ENCODE peak calls at places on chromosome 19, in five cellular contexts. T, E, A, R and Z are unnamed samples.
A peak's percentile ranks its signal among the peaks of the same experiment; 100 is the strongest.

GRCh38 chr19:14440049-14440448 is 6.9 kb downstream of the PKN1 start:
- DNase-seq in T (peak; percentile 79), E (no peak), A (no peak), R (peak; percentile 61), Z (peak; percentile 93)

GRCh38 chr19:56136362-56136761 is 4.7 kb upstream of the ZNF444 start:
- DNase-seq in T (no peak), E (no peak), A (no peak), R (no peak), Z (no peak)

GRCh38 chr19:45250832-45251451 is at the start of gene MARK4:
- DNase-seq in T (peak; percentile 62), E (peak; percentile 23), A (peak; percentile 17), R (peak; percentile 59), Z (no peak)

GRCh38 chr19:44891016-44891882 is at the start of gene TOMM40:
- DNase-seq in T (no peak), E (peak; percentile 22), A (peak; percentile 100), R (no peak), Z (peak; percentile 100)

GRCh38 chr19:32653626-32653968 is 21.4 kb downstream of the ANKRD27 start:
- DNase-seq in T (no peak), E (no peak), A (no peak), R (no peak), Z (no peak)

GRCh38 chr19:13398780-13399726 is 107.2 kb downstream of the CACNA1A start:
- DNase-seq in T (no peak), E (no peak), A (peak; percentile 74), R (no peak), Z (no peak)

GRCh38 chr19:45187421-45188100 is 9.0 kb downstream of the BLOC1S3 start:
- DNase-seq in T (no peak), E (no peak), A (no peak), R (no peak), Z (no peak)

GRCh38 chr19:30224689-30225606 is 147.2 kb upstream of the ZNF536 start:
- DNase-seq in T (no peak), E (no peak), A (no peak), R (no peak), Z (no peak)

GRCh38 chr19:35208121-35208520 is 20.4 kb downstream of the FAM187B start:
- DNase-seq in T (no peak), E (no peak), A (no peak), R (no peak), Z (no peak)

GRCh38 chr19:32181356-32181920 is 164.0 kb upstream of the ZNF507 start:
- DNase-seq in T (no peak), E (no peak), A (no peak), R (no peak), Z (no peak)

GRCh38 chr19:35295792-35296462 is 4.0 kb downstream of the MAG start:
- DNase-seq in T (peak; percentile 44), E (no peak), A (no peak), R (no peak), Z (no peak)

GRCh38 chr19:48481846-48482639 is 12.9 kb downstream of the CYTH2 start:
- DNase-seq in T (no peak), E (no peak), A (no peak), R (no peak), Z (no peak)

DNA sequence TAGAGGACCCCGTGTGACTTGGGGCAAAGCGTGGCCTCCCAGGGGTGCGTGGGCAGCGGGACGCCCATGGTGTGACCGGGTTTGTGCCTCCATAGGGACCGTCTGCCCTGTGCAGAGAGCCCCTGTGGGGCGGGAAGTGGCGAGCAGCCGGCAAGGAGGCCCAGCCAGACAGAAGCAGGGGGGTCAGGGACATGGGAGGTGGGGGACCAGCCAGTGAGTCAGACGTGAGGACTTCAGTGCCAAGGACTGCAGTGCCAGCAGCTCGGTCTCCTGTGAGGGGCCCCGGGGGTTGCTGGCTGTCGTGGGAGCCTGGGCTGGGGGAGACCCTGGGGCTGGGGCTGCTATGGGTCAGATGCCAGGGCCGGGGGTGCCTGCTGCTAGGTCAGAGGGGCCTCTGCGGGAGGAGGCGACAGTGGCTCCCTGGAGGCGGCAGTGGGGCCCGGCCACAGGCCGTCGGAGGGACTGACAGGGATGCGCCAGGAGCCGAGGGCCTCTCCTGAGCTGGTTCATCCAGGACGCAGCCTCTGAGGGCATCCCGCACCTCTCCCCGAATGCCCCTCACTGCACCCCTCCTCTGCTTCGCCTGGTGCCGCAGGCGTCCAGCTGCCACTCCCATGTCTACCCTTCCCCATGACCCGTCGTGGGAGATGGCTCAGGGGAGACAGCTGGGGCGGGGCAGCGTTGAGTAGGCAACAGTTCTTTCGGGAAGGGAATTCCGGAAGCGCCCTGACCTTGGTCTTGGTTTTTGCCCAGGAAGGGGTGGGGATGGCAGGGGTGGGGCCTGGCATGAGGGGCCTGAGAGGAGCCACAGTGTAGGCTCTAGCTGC is 80.0 kb downstream of the KDM4B start:
- DNase-seq in T (no peak), E (no peak), A (peak; percentile 58), R (no peak), Z (peak; percentile 44)
- TF ChIP-seq CTCF in T (no peak), E (no peak), A (no peak), R (no peak), Z (no peak)

GRCh38 chr19:10289167-10289835 is 451 bp upstream of the ICAM5 start:
- DNase-seq in T (peak; percentile 61), E (no peak), A (no peak), R (no peak), Z (no peak)
- TF ChIP-seq CTCF in T (no peak), E (no peak), A (no peak), R (no peak), Z (no peak)

GRCh38 chr19:36488816-36489138 is 584 bp downstream of the ZNF566 start:
- DNase-seq in T (no peak), E (no peak), A (peak; percentile 3), R (no peak), Z (no peak)
- TF ChIP-seq CTCF in T (no peak), E (peak; percentile 8), A (no peak), R (no peak), Z (no peak)

GRCh38 chr19:617551-618246 is 15.6 kb downstream of the POLRMT start:
- DNase-seq in T (no peak), E (no peak), A (no peak), R (no peak), Z (peak; percentile 44)

GRCh38 chr19:616276-616675 is 17.1 kb downstream of the POLRMT start:
- DNase-seq in T (no peak), E (no peak), A (no peak), R (no peak), Z (no peak)

GRCh38 chr19:616732-617526 is 16.4 kb downstream of the POLRMT start:
- DNase-seq in T (no peak), E (no peak), A (no peak), R (no peak), Z (no peak)

GRCh38 chr19:613732-614567 is 19.4 kb downstream of the POLRMT start:
- DNase-seq in T (no peak), E (no peak), A (no peak), R (no peak), Z (peak; percentile 45)

DNA sequence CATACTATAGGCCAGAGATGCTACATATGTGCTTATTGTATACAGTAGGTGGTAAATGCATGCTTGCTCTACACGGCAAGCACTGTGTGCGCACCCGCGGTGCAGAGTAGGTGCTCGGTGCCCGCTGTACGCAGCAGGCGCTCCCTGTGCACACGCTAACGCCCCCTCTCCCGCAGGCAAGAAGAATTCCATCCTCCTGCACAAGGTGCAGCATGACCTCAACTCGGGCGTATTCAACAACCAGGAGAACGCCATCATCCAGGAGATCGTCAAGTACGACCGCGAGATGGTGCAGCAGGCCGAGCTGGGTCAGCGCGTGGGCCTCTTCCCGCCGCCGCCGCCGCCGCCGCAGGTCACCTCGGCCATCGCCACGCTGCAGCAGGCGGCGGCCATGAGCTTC is 17.7 kb downstream of the POLRMT start:
- DNase-seq in T (no peak), E (no peak), A (no peak), R (no peak), Z (no peak)
- TF ChIP-seq CTCF in T (no peak), E (no peak), A (no peak), R (no peak), Z (no peak)

GRCh38 chr19:51903192-51903591 is 1.6 kb downstream of the ZNF649 start:
- DNase-seq in T (no peak), E (no peak), A (no peak), R (no peak), Z (no peak)

GRCh38 chr19:51901860-51902259 is 3.0 kb downstream of the ZNF649 start:
- DNase-seq in T (no peak), E (no peak), A (no peak), R (no peak), Z (no peak)

GRCh38 chr19:51904331-51905165 is at the start of gene ZNF649:
- DNase-seq in T (peak; percentile 83), E (peak; percentile 74), A (peak; percentile 81), R (peak; percentile 85), Z (peak; percentile 76)
- TF ChIP-seq CTCF in T (no peak), E (no peak), A (peak; percentile 21), R (no peak), Z (no peak)

DNA sequence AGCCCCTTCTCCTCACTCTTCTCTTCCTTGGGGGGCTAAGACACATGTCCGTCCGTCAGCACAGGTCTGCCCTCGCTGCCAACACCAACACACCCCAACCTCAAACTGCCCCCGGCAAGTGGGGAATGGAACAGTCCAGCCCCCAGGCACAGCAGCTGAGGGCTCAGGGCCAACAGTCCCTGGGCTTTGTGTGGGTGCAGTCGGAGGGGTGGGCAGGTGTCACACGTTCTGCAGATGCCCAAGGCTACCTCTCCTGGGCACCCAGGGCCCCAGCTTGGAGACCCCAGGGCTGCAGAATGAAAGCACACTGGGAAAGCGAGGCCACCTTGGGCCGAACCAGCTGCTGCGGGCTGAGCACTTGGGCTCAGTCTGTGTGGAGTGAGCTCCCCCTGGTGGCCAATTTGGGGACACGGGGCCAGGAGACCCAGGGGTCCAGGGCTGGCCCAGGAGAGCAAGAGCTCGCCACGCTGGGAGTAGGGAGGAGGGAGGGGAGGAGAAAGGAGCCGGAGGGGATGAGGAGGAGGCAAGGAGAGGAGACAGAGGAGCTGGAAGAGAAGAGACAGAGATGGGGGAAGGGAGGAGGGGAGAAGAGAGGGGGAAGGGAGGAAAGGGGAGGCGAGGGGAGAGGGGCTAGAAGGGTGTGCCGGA is 14.0 kb upstream of the ATP8B3 start:
- DNase-seq in T (peak; percentile 82), E (peak; percentile 86), A (peak; percentile 44), R (peak; percentile 65), Z (peak; percentile 71)
- TF ChIP-seq CTCF in T (peak; percentile 86), E (peak; percentile 92), A (peak; percentile 94), R (peak; percentile 86), Z (peak; percentile 83)

GRCh38 chr19:4206818-4207484 is 22.4 kb upstream of the EBI3 start:
- DNase-seq in T (no peak), E (no peak), A (no peak), R (no peak), Z (no peak)
- TF ChIP-seq CTCF in T (no peak), E (no peak), A (peak; percentile 55), R (no peak), Z (no peak)

DNA sequence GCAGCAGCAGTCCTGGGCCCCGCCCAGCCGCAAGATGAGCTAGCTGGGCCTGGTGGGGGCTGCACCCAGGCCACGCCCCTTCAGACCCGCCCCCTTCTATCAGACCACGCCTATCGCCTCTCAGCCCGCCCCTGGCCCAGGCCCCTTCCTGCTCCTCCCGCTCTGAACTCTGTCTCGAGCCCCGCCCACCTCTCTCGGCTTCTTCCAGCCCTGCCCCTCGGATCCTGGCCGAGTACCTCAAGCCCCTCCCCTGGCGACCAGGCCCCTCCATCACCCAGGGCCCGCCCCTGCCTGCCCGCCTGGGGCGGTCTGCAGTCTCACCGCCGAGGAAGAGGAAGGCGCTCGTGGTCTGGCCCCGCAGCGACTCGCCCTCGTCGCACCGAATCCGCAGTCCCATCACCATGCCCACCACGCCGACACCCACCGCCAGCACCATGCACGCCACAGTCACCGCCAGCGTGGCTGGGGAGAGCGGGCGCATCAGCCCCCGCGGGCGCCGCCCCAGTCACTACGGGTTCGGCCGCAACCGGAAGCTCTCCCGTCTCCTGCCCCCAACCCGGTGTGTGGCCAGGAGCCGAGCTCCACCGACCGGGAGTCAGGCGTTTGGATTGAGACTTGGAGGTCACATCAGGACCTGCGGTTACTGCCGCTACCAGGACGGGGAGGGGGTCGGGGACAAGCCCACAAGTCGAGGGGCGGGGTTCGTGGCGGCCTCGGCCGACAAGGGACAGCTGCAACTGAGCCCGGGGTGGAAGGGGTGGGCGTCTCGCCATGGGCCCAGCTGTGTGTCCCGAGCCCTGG is 1.0 kb downstream of the CLDND2 start:
- DNase-seq in T (peak; percentile 97), E (peak; percentile 99), A (peak; percentile 99), R (peak; percentile 100), Z (peak; percentile 97)
- TF ChIP-seq CTCF in T (no peak), E (no peak), A (no peak), R (no peak), Z (no peak)